ENCODE peak calls at places on chromosomes 11 and 22, in six cellular contexts. One of them, this sample, is unnamed.

GRCh38 chr11:116162541-116163230 is 610.1 kb downstream of the BUD13 start:
- DNase-seq in fibroblast of lung: no peak
- DNase-seq in activated CD8-positive, alpha-beta memory T cell treated with anti-CD3 and anti-CD28 coated beads, Interleukin-2, amount 50 U/mL, for 48 hours: no peak
- DNase-seq in psoas muscle: no peak
- DNase-seq in testis: peak
- DNase-seq in Right ventricle myocardium superior: no peak
- DNase-seq in this sample: peak

GRCh38 chr11:27904358-27905055 is 203.4 kb downstream of the KIF18A start:
- DNase-seq in testis: no peak
- DNase-seq in Right ventricle myocardium superior: no peak
- DNase-seq in fibroblast of lung: peak
- DNase-seq in activated CD8-positive, alpha-beta memory T cell treated with anti-CD3 and anti-CD28 coated beads, Interleukin-2, amount 50 U/mL, for 48 hours: no peak
- DNase-seq in psoas muscle: no peak
- DNase-seq in this sample: no peak

GRCh38 chr11:86717817-86718501 is 45.5 kb upstream of the ME3 start:
- DNase-seq in testis: no peak
- DNase-seq in psoas muscle: no peak
- DNase-seq in Right ventricle myocardium superior: no peak
- DNase-seq in fibroblast of lung: no peak
- DNase-seq in activated CD8-positive, alpha-beta memory T cell treated with anti-CD3 and anti-CD28 coated beads, Interleukin-2, amount 50 U/mL, for 48 hours: no peak
- DNase-seq in this sample: no peak

GRCh38 chr22:40423246-40423753 is 52.9 kb downstream of the SGSM3 start:
- DNase-seq in testis: no peak
- DNase-seq in activated CD8-positive, alpha-beta memory T cell treated with anti-CD3 and anti-CD28 coated beads, Interleukin-2, amount 50 U/mL, for 48 hours: no peak
- DNase-seq in fibroblast of lung: no peak
- DNase-seq in psoas muscle: peak
- DNase-seq in Right ventricle myocardium superior: no peak
- DNase-seq in this sample: no peak

GRCh38 chr11:79304599-79305212 is 136.1 kb downstream of the TENM4 start:
- DNase-seq in Right ventricle myocardium superior: no peak
- DNase-seq in testis: no peak
- DNase-seq in activated CD8-positive, alpha-beta memory T cell treated with anti-CD3 and anti-CD28 coated beads, Interleukin-2, amount 50 U/mL, for 48 hours: no peak
- DNase-seq in psoas muscle: no peak
- DNase-seq in fibroblast of lung: peak
- DNase-seq in this sample: no peak

GRCh38 chr22:41021655-41022454 is 70.5 kb upstream of the EP300 start:
- DNase-seq in Right ventricle myocardium superior: peak
- DNase-seq in testis: peak
- DNase-seq in fibroblast of lung: peak
- DNase-seq in activated CD8-positive, alpha-beta memory T cell treated with anti-CD3 and anti-CD28 coated beads, Interleukin-2, amount 50 U/mL, for 48 hours: peak
- DNase-seq in psoas muscle: peak
- DNase-seq in this sample: peak

GRCh38 chr11:99449345-99449744 is 428.6 kb downstream of the CNTN5 start:
- DNase-seq in testis: no peak
- DNase-seq in psoas muscle: no peak
- DNase-seq in fibroblast of lung: no peak
- DNase-seq in Right ventricle myocardium superior: no peak
- DNase-seq in activated CD8-positive, alpha-beta memory T cell treated with anti-CD3 and anti-CD28 coated beads, Interleukin-2, amount 50 U/mL, for 48 hours: no peak
- DNase-seq in this sample: no peak

GRCh38 chr11:120928506-120929062 is 95.3 kb upstream of the TBCEL start:
- DNase-seq in Right ventricle myocardium superior: no peak
- DNase-seq in testis: no peak
- DNase-seq in psoas muscle: no peak
- DNase-seq in activated CD8-positive, alpha-beta memory T cell treated with anti-CD3 and anti-CD28 coated beads, Interleukin-2, amount 50 U/mL, for 48 hours: no peak
- DNase-seq in fibroblast of lung: no peak
- DNase-seq in this sample: no peak

GRCh38 chr22:33054276-33054675 is 3.9 kb downstream of the SYN3 start:
- DNase-seq in psoas muscle: no peak
- DNase-seq in fibroblast of lung: no peak
- DNase-seq in activated CD8-positive, alpha-beta memory T cell treated with anti-CD3 and anti-CD28 coated beads, Interleukin-2, amount 50 U/mL, for 48 hours: no peak
- DNase-seq in testis: no peak
- DNase-seq in Right ventricle myocardium superior: no peak
- DNase-seq in this sample: no peak

GRCh38 chr22:45462034-45462655 is 40.5 kb upstream of the FBLN1 start:
- DNase-seq in activated CD8-positive, alpha-beta memory T cell treated with anti-CD3 and anti-CD28 coated beads, Interleukin-2, amount 50 U/mL, for 48 hours: no peak
- DNase-seq in psoas muscle: peak
- DNase-seq in fibroblast of lung: no peak
- DNase-seq in Right ventricle myocardium superior: no peak
- DNase-seq in testis: no peak
- DNase-seq in this sample: no peak

GRCh38 chr22:36358533-36359171 is 29.1 kb downstream of the MYH9 start:
- DNase-seq in testis: no peak
- DNase-seq in Right ventricle myocardium superior: no peak
- DNase-seq in activated CD8-positive, alpha-beta memory T cell treated with anti-CD3 and anti-CD28 coated beads, Interleukin-2, amount 50 U/mL, for 48 hours: no peak
- DNase-seq in psoas muscle: no peak
- DNase-seq in fibroblast of lung: peak
- DNase-seq in this sample: no peak

GRCh38 chr11:120500414-120500936 is 11.1 kb upstream of the GRIK4 start:
- DNase-seq in activated CD8-positive, alpha-beta memory T cell treated with anti-CD3 and anti-CD28 coated beads, Interleukin-2, amount 50 U/mL, for 48 hours: no peak
- DNase-seq in fibroblast of lung: peak
- DNase-seq in Right ventricle myocardium superior: peak
- DNase-seq in psoas muscle: no peak
- DNase-seq in testis: no peak
- DNase-seq in this sample: no peak

GRCh38 chr11:32473282-32473909 is 38.1 kb upstream of the WT1 start:
- DNase-seq in testis: no peak
- DNase-seq in activated CD8-positive, alpha-beta memory T cell treated with anti-CD3 and anti-CD28 coated beads, Interleukin-2, amount 50 U/mL, for 48 hours: no peak
- DNase-seq in fibroblast of lung: no peak
- DNase-seq in Right ventricle myocardium superior: no peak
- DNase-seq in psoas muscle: no peak
- DNase-seq in this sample: no peak